ENCODE peak calls at places on chromosomes 16 and 17, in six cellular contexts. One of them, this sample, is unnamed. For H3K36me3, the result is how much of the 10 kb centered on the place peaks cover.

GRCh38 chr16:11201498-11202259 is 54.3 kb downstream of the SOCS1 start:
- DNase-seq in CD4-positive, alpha-beta memory T cell: no peak
- DNase-seq in esophagus muscularis mucosa: no peak
- DNase-seq in cardiac muscle cell: no peak
- DNase-seq in IMR-90: peak
- DNase-seq in stomach: peak
- DNase-seq in this sample: no peak

GRCh38 chr17:12959441-12959840 is 58.4 kb downstream of the ELAC2 start:
- DNase-seq in esophagus muscularis mucosa: no peak
- DNase-seq in IMR-90: peak
- DNase-seq in cardiac muscle cell: no peak
- DNase-seq in CD4-positive, alpha-beta memory T cell: no peak
- DNase-seq in stomach: no peak
- DNase-seq in this sample: no peak

GRCh38 chr16:8768701-8769100 is 28.7 kb downstream of the TMEM186 start:
- DNase-seq in esophagus muscularis mucosa: no peak
- DNase-seq in IMR-90: no peak
- DNase-seq in stomach: no peak
- DNase-seq in cardiac muscle cell: no peak
- DNase-seq in CD4-positive, alpha-beta memory T cell: no peak
- DNase-seq in this sample: no peak

GRCh38 chr17:76382803-76383644 is 1.4 kb upstream of the SPHK1 start:
- DNase-seq in CD4-positive, alpha-beta memory T cell: peak
- DNase-seq in stomach: peak
- DNase-seq in IMR-90: peak
- DNase-seq in esophagus muscularis mucosa: no peak
- DNase-seq in cardiac muscle cell: peak
- DNase-seq in this sample: peak

GRCh38 chr16:68458101-68458500 is 9.8 kb upstream of the SMPD3 start:
- DNase-seq in CD4-positive, alpha-beta memory T cell: no peak
- DNase-seq in IMR-90: no peak
- DNase-seq in stomach: no peak
- DNase-seq in cardiac muscle cell: no peak
- DNase-seq in esophagus muscularis mucosa: no peak
- DNase-seq in this sample: no peak

GRCh38 chr16:59356709-59357108 is 622.6 kb upstream of the GOT2 start:
- DNase-seq in cardiac muscle cell: peak
- DNase-seq in CD4-positive, alpha-beta memory T cell: no peak
- DNase-seq in esophagus muscularis mucosa: no peak
- DNase-seq in stomach: no peak
- DNase-seq in IMR-90: no peak
- DNase-seq in this sample: no peak

GRCh38 chr16:79943738-79944137 is 343.2 kb upstream of the MAF start:
- DNase-seq in stomach: no peak
- DNase-seq in cardiac muscle cell: no peak
- DNase-seq in esophagus muscularis mucosa: no peak
- DNase-seq in IMR-90: no peak
- DNase-seq in CD4-positive, alpha-beta memory T cell: no peak
- DNase-seq in this sample: no peak

GRCh38 chr17:17613708-17614114 is 22.2 kb upstream of the PEMT start:
- DNase-seq in esophagus muscularis mucosa: no peak
- DNase-seq in CD4-positive, alpha-beta memory T cell: peak
- DNase-seq in cardiac muscle cell: peak
- DNase-seq in stomach: peak
- DNase-seq in IMR-90: peak
- DNase-seq in this sample: no peak

GRCh38 chr16:75288596-75289120 is 37.2 kb upstream of the BCAR1 start:
- DNase-seq in IMR-90: no peak
- DNase-seq in esophagus muscularis mucosa: no peak
- DNase-seq in cardiac muscle cell: no peak
- DNase-seq in stomach: no peak
- DNase-seq in CD4-positive, alpha-beta memory T cell: peak
- DNase-seq in this sample: no peak

GRCh38 chr17:60039509-60040442 is 38.9 kb downstream of the HEATR6 start:
- DNase-seq in IMR-90: no peak
- DNase-seq in stomach: no peak
- DNase-seq in CD4-positive, alpha-beta memory T cell: no peak
- DNase-seq in cardiac muscle cell: no peak
- DNase-seq in esophagus muscularis mucosa: no peak
- DNase-seq in this sample: no peak

GRCh38 chr16:67926181-67926742 is 5.4 kb downstream of the CTRL start:
- DNase-seq in IMR-90: peak
- DNase-seq in cardiac muscle cell: no peak
- DNase-seq in CD4-positive, alpha-beta memory T cell: no peak
- DNase-seq in esophagus muscularis mucosa: no peak
- DNase-seq in stomach: peak
- DNase-seq in this sample: no peak

GRCh38 chr16:51562896-51563295 is 411.8 kb upstream of the SALL1 start:
- DNase-seq in CD4-positive, alpha-beta memory T cell: no peak
- DNase-seq in esophagus muscularis mucosa: peak
- DNase-seq in cardiac muscle cell: no peak
- DNase-seq in stomach: no peak
- DNase-seq in IMR-90: no peak
- DNase-seq in this sample: no peak

GRCh38 chr17:40903129-40903847 is 18.2 kb upstream of the KRT20 start:
- DNase-seq in CD4-positive, alpha-beta memory T cell: no peak
- DNase-seq in IMR-90: peak
- DNase-seq in cardiac muscle cell: no peak
- DNase-seq in stomach: peak
- DNase-seq in esophagus muscularis mucosa: no peak
- DNase-seq in this sample: no peak

GRCh38 chr16:48164907-48165715 is 9.3 kb upstream of the ABCC12 start:
- DNase-seq in stomach: peak
- DNase-seq in cardiac muscle cell: peak
- DNase-seq in CD4-positive, alpha-beta memory T cell: peak
- DNase-seq in esophagus muscularis mucosa: no peak
- DNase-seq in IMR-90: peak
- DNase-seq in this sample: peak

GRCh38 chr17:42348104-42348503 is 40.1 kb downstream of the STAT3 start:
- DNase-seq in IMR-90: no peak
- DNase-seq in stomach: no peak
- DNase-seq in esophagus muscularis mucosa: no peak
- DNase-seq in CD4-positive, alpha-beta memory T cell: no peak
- DNase-seq in cardiac muscle cell: no peak
- DNase-seq in this sample: no peak

GRCh38 chr16:81095653-81095952 is 592 bp downstream of the GCSH start:
- DNase-seq in stomach: no peak
- DNase-seq in IMR-90: no peak
- DNase-seq in cardiac muscle cell: no peak
- DNase-seq in esophagus muscularis mucosa: no peak
- DNase-seq in CD4-positive, alpha-beta memory T cell: no peak
- DNase-seq in this sample: no peak

GRCh38 chr16:8867483-8868271 is 1.1 kb downstream of the CARHSP1 start:
- DNase-seq in esophagus muscularis mucosa: no peak
- DNase-seq in stomach: peak
- DNase-seq in cardiac muscle cell: peak
- DNase-seq in CD4-positive, alpha-beta memory T cell: no peak
- DNase-seq in IMR-90: no peak
- DNase-seq in this sample: no peak

GRCh38 chr17:82602487-82602886 is 45.8 kb downstream of the WDR45B start:
- DNase-seq in IMR-90: no peak
- DNase-seq in cardiac muscle cell: no peak
- DNase-seq in stomach: no peak
- DNase-seq in esophagus muscularis mucosa: no peak
- DNase-seq in CD4-positive, alpha-beta memory T cell: no peak
- DNase-seq in this sample: no peak
- H3K36me3 ChIP-seq in IMR-90: half or more
- H3K36me3 ChIP-seq in cardiac muscle cell: under half
- H3K36me3 ChIP-seq in stomach: half or more
- H3K36me3 ChIP-seq in esophagus muscularis mucosa: half or more
- H3K36me3 ChIP-seq in CD4-positive, alpha-beta memory T cell: under half
- H3K36me3 ChIP-seq in this sample: under half

GRCh38 chr17:48558057-48558456 is 13.1 kb upstream of the HOXB2 start:
- DNase-seq in esophagus muscularis mucosa: no peak
- DNase-seq in IMR-90: no peak
- DNase-seq in CD4-positive, alpha-beta memory T cell: no peak
- DNase-seq in stomach: no peak
- DNase-seq in cardiac muscle cell: no peak
- DNase-seq in this sample: no peak

GRCh38 chr17:48559609-48560451 is 14.9 kb upstream of the HOXB2 start:
- DNase-seq in IMR-90: no peak
- DNase-seq in cardiac muscle cell: no peak
- DNase-seq in stomach: no peak
- DNase-seq in CD4-positive, alpha-beta memory T cell: no peak
- DNase-seq in esophagus muscularis mucosa: no peak
- DNase-seq in this sample: no peak

GRCh38 chr17:48560452-48560817 is 15.5 kb upstream of the HOXB2 start:
- DNase-seq in stomach: no peak
- DNase-seq in IMR-90: no peak
- DNase-seq in esophagus muscularis mucosa: no peak
- DNase-seq in CD4-positive, alpha-beta memory T cell: no peak
- DNase-seq in cardiac muscle cell: no peak
- DNase-seq in this sample: no peak

GRCh38 chr17:48556534-48557401 is 11.9 kb upstream of the HOXB2 start:
- DNase-seq in CD4-positive, alpha-beta memory T cell: no peak
- DNase-seq in IMR-90: peak
- DNase-seq in cardiac muscle cell: no peak
- DNase-seq in stomach: no peak
- DNase-seq in esophagus muscularis mucosa: no peak
- DNase-seq in this sample: no peak

DNA sequence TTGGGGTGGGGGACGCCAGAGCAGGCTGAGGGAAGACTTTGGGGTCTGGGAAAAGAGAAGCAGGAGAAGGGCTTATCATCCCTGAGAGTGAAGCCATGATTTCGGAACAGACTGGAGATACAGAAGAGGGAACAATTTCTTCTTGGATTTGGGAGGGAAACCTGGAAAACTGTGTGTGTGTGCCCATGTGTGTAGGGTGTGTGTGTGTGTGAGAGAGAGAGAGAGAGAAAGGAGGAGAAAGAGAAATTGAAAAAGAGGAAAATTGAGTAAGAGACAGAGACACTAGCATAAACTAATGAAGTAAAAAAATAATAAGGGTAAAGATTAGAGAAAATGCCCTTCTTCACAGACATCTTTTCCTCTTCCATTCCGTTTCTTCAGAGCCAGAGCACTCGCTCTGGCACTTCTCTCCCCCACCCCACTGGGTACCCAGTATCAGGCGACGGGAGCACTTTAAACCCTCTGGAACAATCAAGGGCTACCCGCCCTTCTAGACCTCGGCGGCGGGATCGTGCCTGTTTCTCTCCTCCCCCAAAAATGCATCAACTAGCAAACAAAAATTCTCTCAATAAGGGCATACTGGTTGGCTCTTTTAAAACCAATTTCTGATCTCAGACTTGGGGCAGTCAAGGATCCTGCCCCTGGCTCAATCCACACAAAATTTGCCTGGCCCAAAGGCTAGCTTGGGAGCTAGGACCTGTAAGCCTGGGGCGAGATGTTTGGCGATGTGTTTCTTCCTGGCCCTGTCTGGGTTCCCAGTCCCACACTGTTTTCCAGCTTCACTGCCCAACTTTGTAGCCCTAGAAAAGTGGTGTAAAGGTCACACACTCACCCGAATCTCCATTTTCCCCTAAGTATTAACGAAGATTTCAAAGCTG is 14.1 kb upstream of the HOXB2 start:
- DNase-seq in IMR-90: no peak
- DNase-seq in stomach: no peak
- DNase-seq in esophagus muscularis mucosa: no peak
- DNase-seq in cardiac muscle cell: no peak
- DNase-seq in CD4-positive, alpha-beta memory T cell: no peak
- DNase-seq in this sample: no peak
- H3K4me3 ChIP-seq in IMR-90: peak
- H3K4me3 ChIP-seq in stomach: peak
- H3K4me3 ChIP-seq in esophagus muscularis mucosa: peak
- H3K4me3 ChIP-seq in cardiac muscle cell: no peak
- H3K4me3 ChIP-seq in CD4-positive, alpha-beta memory T cell: no peak
- H3K4me3 ChIP-seq in this sample: no peak

GRCh38 chr17:78427140-78427539 is 48.7 kb downstream of the PGS1 start:
- DNase-seq in esophagus muscularis mucosa: no peak
- DNase-seq in cardiac muscle cell: no peak
- DNase-seq in stomach: no peak
- DNase-seq in CD4-positive, alpha-beta memory T cell: no peak
- DNase-seq in IMR-90: no peak
- DNase-seq in this sample: no peak
- H3K36me3 ChIP-seq in esophagus muscularis mucosa: half or more
- H3K36me3 ChIP-seq in cardiac muscle cell: under half
- H3K36me3 ChIP-seq in stomach: half or more
- H3K36me3 ChIP-seq in CD4-positive, alpha-beta memory T cell: under half
- H3K36me3 ChIP-seq in IMR-90: under half
- H3K36me3 ChIP-seq in this sample: under half

GRCh38 chr17:29019475-29020181 is 13.8 kb upstream of the SEZ6 start:
- DNase-seq in CD4-positive, alpha-beta memory T cell: no peak
- DNase-seq in stomach: peak
- DNase-seq in esophagus muscularis mucosa: no peak
- DNase-seq in cardiac muscle cell: peak
- DNase-seq in IMR-90: no peak
- DNase-seq in this sample: no peak
- H3K4me3 ChIP-seq in CD4-positive, alpha-beta memory T cell: no peak
- H3K4me3 ChIP-seq in stomach: peak
- H3K4me3 ChIP-seq in esophagus muscularis mucosa: no peak
- H3K4me3 ChIP-seq in cardiac muscle cell: no peak
- H3K4me3 ChIP-seq in IMR-90: no peak
- H3K4me3 ChIP-seq in this sample: no peak

GRCh38 chr17:2904135-2904534 is 107.9 kb downstream of the RAP1GAP2 start:
- DNase-seq in esophagus muscularis mucosa: no peak
- DNase-seq in cardiac muscle cell: no peak
- DNase-seq in stomach: peak
- DNase-seq in IMR-90: peak
- DNase-seq in CD4-positive, alpha-beta memory T cell: no peak
- DNase-seq in this sample: no peak
- H3K36me3 ChIP-seq in esophagus muscularis mucosa: under half
- H3K36me3 ChIP-seq in cardiac muscle cell: under half
- H3K36me3 ChIP-seq in stomach: under half
- H3K36me3 ChIP-seq in IMR-90: under half
- H3K36me3 ChIP-seq in CD4-positive, alpha-beta memory T cell: under half
- H3K36me3 ChIP-seq in this sample: under half

GRCh38 chr17:48051278-48051677 is 3.1 kb downstream of the NFE2L1 start:
- DNase-seq in stomach: no peak
- DNase-seq in IMR-90: no peak
- DNase-seq in cardiac muscle cell: no peak
- DNase-seq in CD4-positive, alpha-beta memory T cell: no peak
- DNase-seq in esophagus muscularis mucosa: no peak
- DNase-seq in this sample: no peak
- H3K4me3 ChIP-seq in stomach: peak
- H3K4me3 ChIP-seq in IMR-90: no peak
- H3K4me3 ChIP-seq in cardiac muscle cell: no peak
- H3K4me3 ChIP-seq in CD4-positive, alpha-beta memory T cell: no peak
- H3K4me3 ChIP-seq in esophagus muscularis mucosa: peak
- H3K4me3 ChIP-seq in this sample: no peak

DNA sequence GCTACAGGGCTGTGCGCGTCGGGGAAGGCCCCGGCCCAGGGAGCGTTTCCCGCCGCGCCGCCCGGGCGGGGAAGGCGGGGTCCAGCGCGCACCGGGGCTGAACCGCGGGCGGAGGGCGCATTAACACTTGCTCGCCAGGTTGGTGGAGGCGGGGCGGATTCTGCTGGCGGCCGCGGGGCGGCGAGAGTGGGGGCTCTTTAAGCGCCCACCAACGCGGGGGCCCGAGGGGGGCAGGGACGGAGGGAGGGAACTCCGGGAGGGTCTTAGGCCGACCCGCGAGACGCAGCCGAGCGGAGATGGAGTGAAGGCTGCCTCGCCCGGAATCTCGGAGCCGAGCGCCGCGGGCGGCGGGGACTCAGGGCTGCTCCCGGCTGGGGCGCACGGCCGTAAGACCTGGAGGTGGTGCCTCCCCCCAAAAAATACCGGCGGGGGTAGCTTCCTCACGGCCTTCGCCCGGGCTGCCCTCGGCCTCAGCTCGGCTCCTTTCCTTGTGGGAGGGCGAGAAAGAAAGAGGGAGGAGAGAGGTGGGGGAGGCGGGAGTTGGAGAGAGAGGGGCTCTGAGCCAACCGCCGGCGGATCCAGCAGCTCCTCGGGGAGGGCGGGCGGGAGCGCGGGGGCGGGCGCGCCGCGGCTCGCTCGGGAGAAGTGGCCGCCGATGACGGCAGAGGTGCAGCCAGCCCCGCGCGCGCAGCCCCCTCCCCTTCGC is 415 bp upstream of the FOXF1 start:
- DNase-seq in stomach: peak
- DNase-seq in IMR-90: peak
- DNase-seq in cardiac muscle cell: peak
- DNase-seq in esophagus muscularis mucosa: peak
- DNase-seq in CD4-positive, alpha-beta memory T cell: peak
- DNase-seq in this sample: no peak
- H3K36me3 ChIP-seq in stomach: under half
- H3K36me3 ChIP-seq in IMR-90: half or more
- H3K36me3 ChIP-seq in cardiac muscle cell: under half
- H3K36me3 ChIP-seq in esophagus muscularis mucosa: under half
- H3K36me3 ChIP-seq in CD4-positive, alpha-beta memory T cell: under half
- H3K36me3 ChIP-seq in this sample: under half

This sample was measured in GM06990.